ENCODE peak calls at places on chromosomes 5 and 9, in seven cellular contexts. L, K, M, N, I, V and Y are unnamed samples.

GRCh38 chr5:110442856-110443255 is 283.6 kb downstream of the TMEM232 start:
- DNase-seq in V (no peak), K (no peak), I (no peak), N (no peak), L (no peak), M (no peak), Y (no peak)

GRCh38 chr5:154373729-154374179 is 72.0 kb upstream of the SAP30L start:
- DNase-seq in V (no peak), M (no peak), K (no peak), N (no peak), L (no peak), I (no peak), Y (no peak)

GRCh38 chr5:178145965-178146820 is 7.5 kb downstream of the NHP2 start:
- DNase-seq in V (peak), L (peak), M (peak), I (peak), K (peak), N (peak), Y (peak)

GRCh38 chr5:120228262-120229031 is 235.7 kb upstream of the PRR16 start:
- DNase-seq in K (no peak), I (no peak), V (no peak), L (no peak), N (no peak), M (no peak), Y (no peak)

GRCh38 chr5:35626108-35626507 is 8.4 kb downstream of the SPEF2 start:
- DNase-seq in L (no peak), I (no peak), K (no peak), M (no peak), N (no peak), V (no peak), Y (no peak)

GRCh38 chr5:39178171-39178570 is 41.2 kb downstream of the FYB1 start:
- DNase-seq in L (no peak), M (no peak), V (no peak), I (no peak), K (no peak), N (no peak), Y (no peak)

GRCh38 chr5:150022163-150022540 is 21.6 kb downstream of the HMGXB3 start:
- DNase-seq in M (no peak), V (no peak), L (no peak), I (no peak), N (no peak), K (no peak), Y (peak)

GRCh38 chr9:92292338-92293074 is 991 bp downstream of the IARS1 start:
- DNase-seq in L (no peak), V (no peak), M (no peak), K (no peak), N (no peak), I (no peak), Y (no peak)

GRCh38 chr5:98769256-98770157 is 4.0 kb upstream of the RGMB start:
- DNase-seq in L (peak), K (peak), N (no peak), V (no peak), M (peak), I (peak), Y (peak)

GRCh38 chr5:72065751-72066255 is 41.5 kb upstream of the MAP1B start:
- DNase-seq in N (no peak), I (no peak), V (no peak), K (peak), L (no peak), M (no peak), Y (peak)

GRCh38 chr5:17370651-17371050 is 127.4 kb upstream of the TAF11L2 start:
- DNase-seq in L (no peak), V (no peak), N (no peak), I (no peak), M (no peak), K (no peak), Y (no peak)

GRCh38 chr9:134971196-134971595 is 53.5 kb upstream of the FCN1 start:
- DNase-seq in I (peak), V (no peak), K (no peak), N (no peak), M (no peak), L (no peak), Y (no peak)

GRCh38 chr9:74742792-74743389 is 144.8 kb downstream of the TRPM6 start:
- DNase-seq in V (no peak), N (no peak), L (no peak), M (peak), I (no peak), K (peak), Y (peak)

GRCh38 chr9:72539824-72540347 is 18.5 kb downstream of the TMC1 start:
- DNase-seq in M (no peak), K (no peak), I (no peak), V (no peak), N (no peak), L (no peak), Y (no peak)

GRCh38 chr5:73419414-73420390 is 28.9 kb downstream of the FOXD1 start:
- DNase-seq in L (no peak), I (peak), K (peak), V (no peak), M (no peak), N (no peak), Y (no peak)

GRCh38 chr5:39691993-39692392 is 267.2 kb upstream of the DAB2 start:
- DNase-seq in M (no peak), V (no peak), K (no peak), I (no peak), L (no peak), N (no peak), Y (no peak)

GRCh38 chr9:125700791-125701190 is 6.2 kb downstream of the MAPKAP1 start:
- DNase-seq in I (no peak), K (no peak), M (no peak), V (no peak), N (no peak), L (no peak), Y (no peak)

GRCh38 chr5:179055436-179055835 is 4.7 kb upstream of the ZNF354C start:
- DNase-seq in K (no peak), I (no peak), V (no peak), L (no peak), M (no peak), N (no peak), Y (no peak)

GRCh38 chr5:96247097-96247675 is 185.9 kb downstream of the PCSK1 start:
- DNase-seq in K (no peak), N (no peak), I (no peak), V (no peak), L (no peak), M (no peak), Y (peak)

GRCh38 chr5:41721521-41721920 is 148.7 kb downstream of the OXCT1 start:
- DNase-seq in I (no peak), N (no peak), M (no peak), L (no peak), K (no peak), V (no peak), Y (no peak)

GRCh38 chr5:21613971-21614488 is 1239.1 kb downstream of the CDH12 start:
- DNase-seq in I (no peak), M (no peak), N (no peak), L (no peak), V (no peak), K (no peak), Y (no peak)

GRCh38 chr5:143066556-143067281 is 296.5 kb downstream of the ARHGAP26 start:
- DNase-seq in K (no peak), N (no peak), I (no peak), L (peak), V (no peak), M (no peak), Y (peak)

GRCh38 chr9:113808391-113809191 is 67.5 kb upstream of the ZNF618 start:
- DNase-seq in V (no peak), L (no peak), M (no peak), K (no peak), I (no peak), N (no peak), Y (no peak)

GRCh38 chr5:73764586-73764985 is 138.6 kb downstream of the ARHGEF28 start:
- DNase-seq in L (no peak), N (no peak), M (no peak), V (no peak), I (no peak), K (no peak), Y (no peak)

GRCh38 chr5:37966291-37966690 is 126.5 kb upstream of the GDNF start:
- DNase-seq in L (no peak), V (no peak), I (no peak), K (no peak), N (no peak), M (no peak), Y (no peak)

GRCh38 chr5:132000677-132001453 is 10.6 kb downstream of the ACSL6 start:
- DNase-seq in L (no peak), K (no peak), V (no peak), N (peak), I (no peak), M (no peak), Y (no peak)

GRCh38 chr5:89338935-89339334 is 456.0 kb upstream of the MEF2C start:
- DNase-seq in M (no peak), K (no peak), I (no peak), L (no peak), N (no peak), V (no peak), Y (no peak)

GRCh38 chr9:91433180-91433579 is 9.5 kb upstream of the NFIL3 start:
- DNase-seq in I (no peak), M (no peak), L (no peak), K (no peak), V (no peak), N (peak), Y (peak)

GRCh38 chr5:93006915-93007314 is 574.1 kb downstream of the NR2F1-AS1 start:
- DNase-seq in M (no peak), V (no peak), I (no peak), L (no peak), N (no peak), K (no peak), Y (no peak)

GRCh38 chr5:173745123-173745522 is 128.7 kb upstream of the BOD1 start:
- DNase-seq in V (no peak), N (no peak), M (peak), I (no peak), K (no peak), L (no peak), Y (no peak)

GRCh38 chr5:11105706-11106105 is 344.7 kb upstream of the DAP start:
- DNase-seq in V (no peak), M (no peak), L (no peak), N (no peak), K (no peak), I (no peak), Y (peak)

GRCh38 chr9:79913867-79914266 is 342.1 kb downstream of the TLE4 start:
- DNase-seq in L (no peak), M (no peak), I (no peak), N (no peak), K (no peak), V (no peak), Y (no peak)

GRCh38 chr5:134873494-134873893 is 677 bp upstream of the TXNDC15 start:
- DNase-seq in M (no peak), K (no peak), N (no peak), V (no peak), I (no peak), L (no peak), Y (peak)

GRCh38 chr5:140402258-140403074 is 833 bp downstream of the ANKHD1 start:
- DNase-seq in V (peak), N (peak), K (peak), M (peak), I (peak), L (peak), Y (peak)

GRCh38 chr5:98513378-98513777 is 260.1 kb upstream of the RGMB start:
- DNase-seq in K (no peak), M (no peak), L (no peak), I (no peak), V (no peak), N (no peak), Y (no peak)